ENCODE peak calls at places on chromosome 5, in four cellular contexts. C is tibial nerve, W is esophagus squamous epithelium, A is transverse colon. D is an unnamed sample.

GRCh38 chr5:93246093-93246855 is 334.7 kb downstream of the NR2F1-AS1 start:
- DNase-seq in A (no peak), C (no peak), W (no peak), D (no peak)

GRCh38 chr5:31452314-31452713 is 79.6 kb downstream of the DROSHA start:
- DNase-seq in C (no peak), W (no peak), A (no peak), D (no peak)

GRCh38 chr5:1007221-1007680 is 1.4 kb upstream of the NKD2 start:
- DNase-seq in C (no peak), W (no peak), A (peak), D (no peak)

GRCh38 chr5:171521679-171522078 is 102.2 kb downstream of the FGF18 start:
- DNase-seq in C (no peak), A (no peak), W (no peak), D (no peak)

GRCh38 chr5:94903719-94904118 is 285.2 kb downstream of the SLF1 start:
- DNase-seq in A (no peak), C (peak), W (no peak), D (peak)

GRCh38 chr5:181138258-181138657 is 7.3 kb upstream of the OR2V1 start:
- DNase-seq in A (no peak), C (no peak), W (no peak), D (peak)

GRCh38 chr5:170782438-170782837 is 1.1 kb upstream of the GABRP start:
- DNase-seq in C (peak), A (no peak), W (no peak), D (peak)

GRCh38 chr5:168020522-168021294 is 270.7 kb upstream of the WWC1 start:
- DNase-seq in W (no peak), C (peak), A (no peak), D (no peak)

GRCh38 chr5:65815156-65815555 is 93.2 kb downstream of the NLN start:
- DNase-seq in C (no peak), A (peak), W (no peak), D (no peak)

GRCh38 chr5:180718810-180719453 is 20.9 kb downstream of the OR2Y1 start:
- DNase-seq in A (peak), C (peak), W (no peak), D (no peak)

GRCh38 chr5:16160706-16161105 is 18.9 kb downstream of the MARCHF11 start:
- DNase-seq in C (no peak), W (no peak), A (no peak), D (no peak)

GRCh38 chr5:88875609-88876234 is 7.3 kb downstream of the MEF2C start:
- DNase-seq in W (no peak), C (no peak), A (no peak), D (no peak)

GRCh38 chr5:100787648-100788047 is 115.4 kb downstream of the ST8SIA4 start:
- DNase-seq in C (no peak), A (no peak), W (no peak), D (no peak)

GRCh38 chr5:14745753-14746152 is 81.2 kb downstream of the OTULIN start:
- DNase-seq in W (no peak), A (no peak), C (no peak), D (no peak)

GRCh38 chr5:169705322-169705721 is 68.2 kb downstream of the DOCK2 start:
- DNase-seq in C (no peak), W (no peak), A (no peak), D (no peak)

GRCh38 chr5:98424681-98425454 is 348.6 kb upstream of the RGMB start:
- DNase-seq in C (peak), A (no peak), W (no peak), D (no peak)

GRCh38 chr5:179819296-179820126 is 1.2 kb upstream of the SQSTM1 start:
- DNase-seq in W (no peak), C (peak), A (peak), D (peak)

GRCh38 chr5:122078116-122078865 is at the start of gene LOX:
- DNase-seq in C (peak), W (no peak), A (peak), D (peak)

GRCh38 chr5:52469835-52470234 is 317.9 kb upstream of the ITGA1 start:
- DNase-seq in A (no peak), C (no peak), W (no peak), D (no peak)

GRCh38 chr5:149615976-149616375 is 34.7 kb downstream of the ARHGEF37 start:
- DNase-seq in C (no peak), W (no peak), A (no peak), D (no peak)

GRCh38 chr5:96934291-96934694 is 1.6 kb upstream of the LNPEP start:
- DNase-seq in A (peak), W (no peak), C (no peak), D (no peak)

GRCh38 chr5:159855476-159856157 is 60.7 kb upstream of the ADRA1B start:
- DNase-seq in C (no peak), A (no peak), W (no peak), D (no peak)

GRCh38 chr5:93621340-93621872 is 38.4 kb downstream of the NR2F1 start:
- DNase-seq in C (peak), W (no peak), A (peak), D (peak)

GRCh38 chr5:141558150-141558549 is 60.6 kb downstream of the DIAPH1 start:
- DNase-seq in W (no peak), C (no peak), A (no peak), D (no peak)

GRCh38 chr5:173645897-173646574 is 29.6 kb upstream of the BOD1 start:
- DNase-seq in A (no peak), W (no peak), C (no peak), D (no peak)

GRCh38 chr5:29042152-29042551 is 2003.8 kb upstream of the CDH9 start:
- DNase-seq in C (no peak), W (no peak), A (no peak), D (no peak)

GRCh38 chr5:154534457-154535050 is 56.5 kb upstream of the HAND1 start:
- DNase-seq in A (no peak), W (no peak), C (no peak), D (no peak)

GRCh38 chr5:68804343-68804742 is 289.5 kb upstream of the SLC30A5 start:
- DNase-seq in C (no peak), W (no peak), A (no peak), D (no peak)

GRCh38 chr5:131810510-131811249 is 13.9 kb upstream of the FNIP1 start:
- DNase-seq in A (no peak), C (no peak), W (no peak), D (no peak)
- TF ChIP-seq CTCF in A (no peak), C (no peak), W (no peak), D (no peak)

GRCh38 chr5:144832416-144832815 is 661.7 kb downstream of the KCTD16 start:
- DNase-seq in A (no peak), C (no peak), W (no peak), D (no peak)
- H3K4me3 ChIP-seq in A (no peak), C (no peak), W (no peak), D (no peak)

GRCh38 chr5:150778103-150778516 is 447 bp upstream of the SMIM3 start:
- DNase-seq in W (no peak), C (no peak), A (no peak), D (no peak)

GRCh38 chr5:150780180-150780692 is 1.7 kb downstream of the SMIM3 start:
- DNase-seq in A (peak), W (no peak), C (peak), D (no peak)

GRCh38 chr5:150779397-150780179 is 1.0 kb downstream of the SMIM3 start:
- DNase-seq in C (no peak), W (no peak), A (peak), D (no peak)

GRCh38 chr5:150777685-150778084 is 872 bp upstream of the SMIM3 start:
- DNase-seq in A (no peak), C (no peak), W (no peak), D (no peak)

DNA sequence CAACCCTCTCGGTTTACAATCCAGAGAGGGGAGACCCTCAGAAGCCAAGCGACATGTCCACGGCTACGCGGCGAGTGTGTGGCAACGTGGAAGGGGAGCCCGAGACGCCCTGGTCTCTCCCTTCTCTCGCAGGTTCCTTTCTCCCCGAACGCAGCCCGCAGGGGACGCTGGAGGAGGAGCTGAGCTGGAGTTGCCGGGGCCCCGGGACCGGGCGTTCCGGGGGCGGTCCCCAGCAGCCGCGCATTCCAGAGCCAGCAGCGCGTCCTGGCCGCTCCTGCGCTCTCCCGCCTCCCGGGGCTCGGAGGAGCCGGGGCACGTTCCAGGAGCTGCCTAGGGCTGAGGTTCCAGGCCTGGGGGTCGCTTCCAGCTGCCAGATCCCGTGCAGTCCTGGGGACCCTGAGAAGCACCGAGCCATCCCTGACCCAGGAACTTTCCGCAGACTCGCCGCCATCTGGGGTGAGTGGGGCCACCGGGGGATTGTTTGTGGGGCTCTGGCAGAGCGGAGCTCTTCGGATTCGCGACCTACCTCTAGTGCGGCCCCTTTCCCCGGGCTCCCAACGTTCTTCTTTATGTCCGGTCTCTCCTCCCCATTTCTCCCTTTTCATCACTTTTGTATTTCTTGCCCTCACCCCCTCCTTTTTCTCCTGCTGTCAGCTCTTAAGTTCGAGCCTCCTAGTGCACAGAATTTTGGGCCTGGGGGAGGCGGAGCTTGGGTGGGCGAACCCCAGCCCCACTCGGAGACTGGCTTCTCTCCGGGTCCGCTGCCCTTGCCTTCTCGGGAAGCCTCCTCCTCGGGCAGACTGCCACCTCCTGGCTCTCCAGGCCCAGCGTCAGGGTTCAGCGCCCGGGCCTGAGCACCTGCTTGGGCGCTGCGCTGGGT is at the start of gene SMIM3:
- DNase-seq in C (peak), W (no peak), A (peak), D (peak)
- TF ChIP-seq POLR2A in C (peak), W (no peak), A (peak), D (no peak)

GRCh38 chr5:127042593-127042992 is 12.2 kb upstream of the MARCHF3 start:
- DNase-seq in W (no peak), C (no peak), A (no peak), D (no peak)
- TF ChIP-seq CTCF in W (no peak), C (no peak), A (no peak), D (no peak)

GRCh38 chr5:102931085-102931484 is 176.0 kb downstream of the PAM start:
- DNase-seq in C (no peak), A (no peak), W (no peak), D (no peak)

GRCh38 chr5:102930244-102930643 is 175.1 kb downstream of the PAM start:
- DNase-seq in W (no peak), A (no peak), C (no peak), D (no peak)

GRCh38 chr5:102933721-102934459 is 178.8 kb downstream of the PAM start:
- DNase-seq in W (no peak), C (no peak), A (no peak), D (no peak)

GRCh38 chr5:102933300-102933699 is 178.2 kb downstream of the PAM start:
- DNase-seq in A (peak), C (no peak), W (no peak), D (no peak)

GRCh38 chr5:102932781-102933180 is 177.7 kb downstream of the PAM start:
- DNase-seq in C (no peak), A (no peak), W (no peak), D (no peak)
- H3K4me3 ChIP-seq in C (no peak), A (no peak), W (no peak), D (no peak)

GRCh38 chr5:177006265-177006972 is at the start of gene UIMC1:
- DNase-seq in W (peak), C (peak), A (peak), D (peak)
- TF ChIP-seq POLR2A in W (no peak), C (peak), A (peak), D (no peak)

DNA sequence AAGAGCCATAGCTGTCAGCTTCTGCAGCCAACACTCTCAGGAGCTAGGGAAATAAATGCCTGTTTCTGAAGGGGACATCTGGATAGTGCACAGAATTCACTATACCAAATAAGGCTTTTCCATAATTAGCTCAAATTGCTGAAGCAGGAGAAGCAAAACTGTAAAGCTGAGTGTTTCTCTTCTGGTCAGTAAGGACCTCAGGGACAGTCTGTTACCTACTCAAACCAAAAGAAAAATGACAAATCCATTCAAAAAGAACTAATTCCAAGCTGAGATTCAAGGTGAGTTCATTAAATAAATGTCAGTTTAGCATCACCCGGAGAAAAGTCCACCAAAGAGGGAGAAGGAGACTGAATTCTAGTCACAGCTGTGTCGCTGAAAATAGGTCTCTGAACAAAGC is 44.1 kb downstream of the LYRM7 start:
- DNase-seq in A (no peak), C (no peak), W (no peak), D (no peak)
- TF ChIP-seq CTCF in A (no peak), C (no peak), W (no peak), D (no peak)

GRCh38 chr5:33048315-33048714 is 337.2 kb downstream of the NPR3 start:
- DNase-seq in A (no peak), C (no peak), W (no peak), D (no peak)

GRCh38 chr5:33043598-33043997 is 332.5 kb downstream of the NPR3 start:
- DNase-seq in W (no peak), C (no peak), A (no peak), D (no peak)

GRCh38 chr5:33049845-33050244 is 338.7 kb downstream of the NPR3 start:
- DNase-seq in W (no peak), C (no peak), A (no peak), D (no peak)

GRCh38 chr5:33046091-33046490 is 335.0 kb downstream of the NPR3 start:
- DNase-seq in C (no peak), W (no peak), A (no peak), D (no peak)

DNA sequence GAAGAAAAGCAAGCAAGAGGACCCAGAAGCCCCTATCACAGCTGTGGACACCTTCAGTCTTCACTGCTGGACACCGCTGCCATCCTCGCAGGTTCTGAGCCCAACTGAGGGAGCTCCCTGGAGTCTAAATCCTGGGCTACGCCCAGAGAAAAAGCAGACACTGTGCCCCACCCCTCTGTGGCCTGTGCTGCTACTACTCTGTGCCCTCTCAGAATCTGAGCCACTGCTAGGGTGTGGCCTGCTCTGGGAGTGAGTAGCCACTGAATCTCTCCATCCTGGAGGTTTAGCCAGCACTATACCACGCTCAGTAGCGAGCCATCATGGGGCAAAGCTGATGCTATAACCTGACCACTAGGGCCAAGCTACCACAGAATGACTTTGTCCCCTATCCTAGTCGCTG is 338.2 kb downstream of the NPR3 start:
- DNase-seq in C (no peak), A (no peak), W (no peak), D (no peak)
- H3K4me3 ChIP-seq in C (no peak), A (no peak), W (no peak), D (no peak)

DNA sequence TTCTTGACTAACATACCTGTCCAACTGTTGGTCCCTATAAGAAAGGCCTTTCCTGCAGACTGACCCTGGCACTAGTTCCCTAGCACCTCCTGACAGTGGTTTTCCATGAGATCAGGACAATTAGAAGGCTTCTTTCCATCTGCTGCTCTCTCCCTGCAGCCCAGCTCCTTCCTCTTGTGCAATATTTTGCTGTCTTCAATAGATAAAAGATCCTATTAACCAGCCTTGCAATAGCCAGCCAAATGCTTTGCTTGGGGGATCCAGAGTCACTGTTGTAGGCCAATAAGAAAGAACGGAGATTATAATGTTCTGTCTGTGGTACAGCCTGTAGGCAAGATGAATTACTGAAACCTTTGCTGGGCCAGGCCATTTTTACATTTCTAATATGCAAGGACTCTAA is 18.4 kb upstream of the NME5 start:
- DNase-seq in C (no peak), W (no peak), A (no peak), D (no peak)
- TF ChIP-seq POLR2A in C (no peak), W (no peak), A (no peak), D (no peak)

D was measured in lower leg skin.